ENCODE peak calls at places on chromosomes 1 and 21, in ten cellular contexts. K is GM23338; Y is breast epithelium; I is lower lobe of right lung; M is body of pancreas; G is IMR-90; V is transverse colon; H is astrocyte; S is stomach; P is effector memory CD4-positive, alpha-beta T cell. Q is an unnamed sample.

GRCh38 chr1:159091547-159092397 is 15.2 kb upstream of the AIM2 start:
- DNase-seq in K (no peak), Y (no peak), I (no peak), M (no peak), G (peak; percentile 86), V (no peak), H (peak; percentile 78), S (no peak), P (no peak), Q (no peak)

GRCh38 chr1:49102752-49103151 is 326.1 kb upstream of the BEND5 start:
- DNase-seq in K (no peak), Y (no peak), I (no peak), M (no peak), G (no peak), V (no peak), H (peak; percentile 97), S (no peak), P (no peak), Q (no peak)

GRCh38 chr1:173190101-173190895 is 16.8 kb downstream of the TNFSF4 start:
- DNase-seq in K (no peak), Y (peak; percentile 63), I (peak; percentile 80), M (peak; percentile 93), G (peak; percentile 62), V (peak; percentile 79), H (peak; percentile 88), S (peak; percentile 91), P (no peak), Q (peak; percentile 44)

GRCh38 chr1:200838676-200839445 is 33.9 kb upstream of the GPR25 start:
- DNase-seq in K (no peak), Y (no peak), I (no peak), M (no peak), G (peak; percentile 66), V (no peak), H (peak; percentile 58), S (no peak), P (no peak), Q (no peak)

GRCh38 chr1:54480201-54480848 is 67.7 kb upstream of the ACOT11 start:
- DNase-seq in K (peak; percentile 88), Y (no peak), I (no peak), M (no peak), G (no peak), V (no peak), H (no peak), S (no peak), P (no peak), Q (no peak)

GRCh38 chr1:177794316-177794991 is 175.4 kb downstream of the SEC16B start:
- DNase-seq in K (peak; percentile 66), Y (no peak), I (no peak), M (no peak), G (no peak), V (no peak), H (no peak), S (no peak), P (no peak), Q (no peak)

GRCh38 chr1:233627823-233628222 is 13.9 kb downstream of the KCNK1 start:
- DNase-seq in K (no peak), Y (no peak), I (no peak), M (no peak), G (no peak), V (no peak), H (no peak), S (no peak), P (no peak), Q (no peak)

GRCh38 chr1:40185951-40186864 is 25.0 kb downstream of the RLF start:
- DNase-seq in K (peak; percentile 7), Y (no peak), I (no peak), M (no peak), G (peak; percentile 62), V (peak; percentile 10), H (peak; percentile 93), S (no peak), P (no peak), Q (no peak)

GRCh38 chr1:234748713-234749112 is 138.7 kb upstream of the IRF2BP2 start:
- DNase-seq in K (no peak), Y (no peak), I (no peak), M (no peak), G (no peak), V (no peak), H (no peak), S (no peak), P (no peak), Q (no peak)

GRCh38 chr1:178134061-178134460 is 40.2 kb downstream of the RASAL2 start:
- DNase-seq in K (no peak), Y (no peak), I (no peak), M (peak; percentile 49), G (peak; percentile 82), V (no peak), H (peak; percentile 85), S (no peak), P (no peak), Q (no peak)

GRCh38 chr1:169679692-169680091 is 31.7 kb downstream of the SELL start:
- DNase-seq in K (no peak), Y (no peak), I (no peak), M (no peak), G (no peak), V (no peak), H (no peak), S (no peak), P (no peak), Q (no peak)

GRCh38 chr1:169681094-169681493 is 30.3 kb downstream of the SELL start:
- DNase-seq in K (no peak), Y (no peak), I (no peak), M (no peak), G (no peak), V (no peak), H (no peak), S (no peak), P (no peak), Q (no peak)

GRCh38 chr1:169680377-169681019 is 30.9 kb downstream of the SELL start:
- DNase-seq in K (no peak), Y (no peak), I (no peak), M (no peak), G (no peak), V (no peak), H (no peak), S (no peak), P (no peak), Q (no peak)

GRCh38 chr1:169683661-169684060 is 27.8 kb downstream of the SELL start:
- DNase-seq in K (no peak), Y (no peak), I (no peak), M (no peak), G (no peak), V (no peak), H (no peak), S (no peak), P (no peak), Q (no peak)

DNA sequence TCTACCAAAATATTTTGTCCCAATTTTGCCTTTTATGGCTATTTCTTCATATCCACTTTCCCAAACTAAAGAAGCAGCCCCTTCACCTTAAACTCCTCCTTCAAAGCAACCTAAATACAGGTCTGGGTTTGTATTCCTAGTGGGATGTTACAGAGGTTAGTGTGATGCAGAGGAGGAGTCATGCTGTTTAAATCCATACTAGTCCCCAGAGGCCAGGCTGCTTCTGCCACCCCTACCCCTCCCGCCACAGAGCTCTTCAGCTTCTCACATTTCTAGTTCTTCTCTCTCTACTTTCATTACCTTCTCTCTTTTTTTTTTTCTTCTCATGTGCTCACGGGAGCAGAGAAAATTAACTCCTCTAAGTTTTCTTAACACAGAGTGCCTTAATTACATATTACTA is 29.3 kb downstream of the SELL start:
- DNase-seq in K (peak; percentile 45), Y (no peak), I (no peak), M (no peak), G (no peak), V (no peak), H (no peak), S (no peak), P (no peak), Q (no peak)
- H3K4me1 ChIP-seq in K (no peaks in the 10 kb centered on the region), Y (no peaks in the 10 kb centered on the region), I (no peaks in the 10 kb centered on the region), M (no peaks in the 10 kb centered on the region), G (no peaks in the 10 kb centered on the region), V (no peaks in the 10 kb centered on the region), H (no peaks in the 10 kb centered on the region), S (no peaks in the 10 kb centered on the region), P (peaks cover 22% of the 10 kb centered on the region), Q (no peaks in the 10 kb centered on the region)

DNA sequence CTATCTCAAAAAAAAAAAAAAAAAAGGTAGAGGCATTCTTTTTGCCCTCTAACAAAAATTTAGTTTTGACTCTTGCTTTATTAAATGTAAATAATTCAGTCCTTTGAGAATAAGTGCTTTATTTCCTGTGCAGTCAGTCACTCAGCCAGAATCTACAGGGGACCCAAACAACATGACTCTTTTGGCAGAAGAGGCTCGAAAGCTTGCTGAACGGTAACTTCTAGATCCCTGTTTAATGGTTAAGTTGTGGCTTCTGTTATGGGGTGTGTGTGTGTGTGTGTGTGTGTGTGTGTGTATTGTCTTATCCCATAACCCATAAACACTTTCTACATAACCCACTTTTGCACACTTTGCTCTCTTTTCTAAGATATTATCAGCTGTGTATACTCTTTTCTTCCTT is 54.9 kb upstream of the LAMC2 start:
- DNase-seq in K (no peak), Y (no peak), I (no peak), M (no peak), G (no peak), V (no peak), H (no peak), S (no peak), P (no peak), Q (no peak)
- H3K27ac ChIP-seq in K (no peak overlapping the region), Y (no peak overlapping the region), I (no peak overlapping the region), M (no peak overlapping the region), G (no peak overlapping the region), V (no peak overlapping the region), H (no peak overlapping the region), S (peak overlapping the region; percentile 75), P (no peak overlapping the region), Q (no peak overlapping the region)

GRCh38 chr21:42864812-42865211 is 14.5 kb downstream of the WDR4 start:
- DNase-seq in K (no peak), Y (no peak), I (no peak), M (no peak), G (no peak), V (no peak), H (no peak), S (no peak), P (no peak), Q (no peak)
- H3K36me3 ChIP-seq in K (peaks cover 29% of the 10 kb centered on the region), Y (no peaks in the 10 kb centered on the region), I (peaks cover 64% of the 10 kb centered on the region), M (peaks cover 6% of the 10 kb centered on the region), G (peaks cover 49% of the 10 kb centered on the region), V (peaks cover 29% of the 10 kb centered on the region), H (peaks cover 23% of the 10 kb centered on the region), S (peaks cover 97% of the 10 kb centered on the region), P (peaks cover 54% of the 10 kb centered on the region), Q (no peaks in the 10 kb centered on the region)

GRCh38 chr1:16925635-16926490 is 4.1 kb downstream of the CROCC start:
- DNase-seq in K (no peak), Y (no peak), I (peak; percentile 49), M (no peak), G (no peak), V (no peak), H (no peak), S (no peak), P (no peak), Q (peak; percentile 46)

GRCh38 chr1:16927256-16927655 is 5.5 kb downstream of the CROCC start:
- DNase-seq in K (no peak), Y (no peak), I (peak; percentile 28), M (no peak), G (no peak), V (no peak), H (no peak), S (no peak), P (no peak), Q (no peak)

GRCh38 chr1:16927711-16928485 is 6.2 kb downstream of the CROCC start:
- DNase-seq in K (no peak), Y (no peak), I (no peak), M (no peak), G (no peak), V (no peak), H (no peak), S (no peak), P (no peak), Q (no peak)

GRCh38 chr1:16924919-16925477 is 3.3 kb downstream of the CROCC start:
- DNase-seq in K (peak; percentile 70), Y (no peak), I (peak; percentile 29), M (no peak), G (no peak), V (no peak), H (no peak), S (no peak), P (no peak), Q (peak; percentile 7)

GRCh38 chr1:16926491-16927195 is 4.9 kb downstream of the CROCC start:
- DNase-seq in K (peak; percentile 87), Y (no peak), I (peak; percentile 35), M (no peak), G (no peak), V (no peak), H (no peak), S (no peak), P (no peak), Q (no peak)
- H3K4me1 ChIP-seq in K (peaks cover 30% of the 10 kb centered on the region), Y (no peaks in the 10 kb centered on the region), I (peaks cover 3% of the 10 kb centered on the region), M (peaks cover 19% of the 10 kb centered on the region), G (peaks cover 2% of the 10 kb centered on the region), V (no peaks in the 10 kb centered on the region), H (peaks cover 5% of the 10 kb centered on the region), S (peaks cover 17% of the 10 kb centered on the region), P (peaks cover 9% of the 10 kb centered on the region), Q (peaks cover 1% of the 10 kb centered on the region)

Q was measured in psoas muscle.